ENCODE peak calls at places on chromosomes 13 and 19, in four cellular contexts. Q is adipocyte, T is heart right ventricle, Z is HAP-1. A is an unnamed sample.
A peak's percentile ranks its signal among the peaks of the same experiment; 100 is the strongest.

GRCh38 chr19:2333807-2334211 is 5.3 kb downstream of the SPPL2B start:
- DNase-seq in Z (no peak), Q (no peak), T (no peak), A (no peak)

GRCh38 chr19:6723108-6723618 is 2.7 kb upstream of the C3 start:
- DNase-seq in Z (no peak), Q (peak; percentile 73), T (no peak), A (no peak)

GRCh38 chr19:33388231-33388816 is 14.8 kb downstream of the CEBPG start:
- DNase-seq in Q (no peak), Z (no peak), T (no peak), A (peak; percentile 19)

GRCh38 chr13:35475960-35476943 is at the start of gene MAB21L1:
- DNase-seq in Z (peak; percentile 75), Q (peak; percentile 95), T (no peak), A (peak; percentile 49)

GRCh38 chr13:85313761-85314503 is 485.3 kb downstream of the SLITRK6 start:
- DNase-seq in Z (peak; percentile 15), Q (peak; percentile 66), T (no peak), A (no peak)

GRCh38 chr13:81577601-81578000 is 1236.7 kb upstream of the SPRY2 start:
- DNase-seq in Q (peak; percentile 38), T (no peak), Z (no peak), A (no peak)

GRCh38 chr13:42574435-42575311 is 721 bp downstream of the TNFSF11 start:
- DNase-seq in T (no peak), Z (no peak), Q (peak; percentile 23), A (peak; percentile 81)

GRCh38 chr19:15443325-15443724 is 6.4 kb downstream of the WIZ start:
- DNase-seq in Q (no peak), Z (no peak), T (no peak), A (no peak)

GRCh38 chr19:28889941-28890645 is 322.9 kb downstream of the UQCRFS1 start:
- DNase-seq in Z (no peak), T (no peak), Q (no peak), A (no peak)

GRCh38 chr19:56765107-56765506 is 75.4 kb downstream of the PEG3 start:
- DNase-seq in Z (no peak), T (peak; percentile 68), Q (no peak), A (peak; percentile 89)

GRCh38 chr19:16118489-16119033 is 6.9 kb downstream of the RAB8A start:
- DNase-seq in Z (no peak), T (peak; percentile 18), Q (no peak), A (peak; percentile 58)

GRCh38 chr19:39968789-39969188 is 2.2 kb upstream of the PSMC4 start:
- DNase-seq in Q (no peak), T (no peak), Z (no peak), A (no peak)

GRCh38 chr13:40338217-40338616 is 328.2 kb downstream of the FOXO1 start:
- DNase-seq in T (no peak), Q (no peak), Z (no peak), A (no peak)

GRCh38 chr19:1360818-1361461 is 22.8 kb upstream of the NDUFS7 start:
- DNase-seq in Z (peak; percentile 83), T (peak; percentile 62), Q (peak; percentile 78), A (no peak)

GRCh38 chr13:112428704-112429103 is 52.5 kb downstream of the SPACA7 start:
- DNase-seq in Z (no peak), T (no peak), Q (no peak), A (no peak)

GRCh38 chr19:47226426-47227346 is 4.3 kb downstream of the BBC3 start:
- DNase-seq in T (peak; percentile 90), Q (peak; percentile 78), Z (peak; percentile 80), A (peak; percentile 88)

GRCh38 chr19:55069137-55069858 is 6.3 kb upstream of the RDH13 start:
- DNase-seq in T (peak; percentile 44), Q (peak; percentile 39), Z (no peak), A (no peak)

DNA sequence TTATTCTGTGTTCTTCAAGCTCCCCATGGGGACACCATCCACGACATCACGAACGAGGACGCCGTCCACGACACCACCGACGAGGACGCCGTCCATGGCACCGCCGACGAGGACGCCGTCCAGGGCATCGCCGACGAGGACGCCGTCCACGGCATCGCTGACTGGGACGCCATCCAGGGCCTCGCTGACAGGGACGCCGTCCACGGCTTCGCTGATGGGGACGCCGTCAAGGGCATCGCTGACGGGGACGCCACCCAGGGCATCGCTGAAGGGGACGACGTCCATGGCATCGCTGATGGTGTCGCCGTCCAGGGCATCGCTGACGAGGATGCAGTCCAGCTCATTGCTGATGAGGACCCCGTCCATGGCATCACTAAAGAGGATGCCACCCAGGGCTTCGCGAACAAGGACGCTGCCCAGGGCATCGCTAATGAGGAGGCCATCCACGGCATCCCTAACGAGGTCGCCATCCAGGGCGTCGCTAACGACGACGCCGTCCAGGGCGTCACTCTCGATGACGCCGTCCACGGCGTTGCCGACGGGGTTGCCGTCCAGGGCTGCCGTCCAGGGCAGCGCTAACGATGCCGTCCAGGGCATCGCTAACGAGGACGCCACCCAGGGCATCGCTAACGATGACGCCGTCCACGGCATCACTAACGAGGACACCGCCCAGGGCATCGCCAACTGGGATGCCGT is 949.2 kb downstream of the TUBA3C start:
- DNase-seq in T (no peak), Q (no peak), Z (no peak), A (no peak)
- H3K9me3 ChIP-seq in T (no peaks in the 10 kb centered on the region), Q (no peaks in the 10 kb centered on the region), Z (no peaks in the 10 kb centered on the region), A (no peaks in the 10 kb centered on the region)

GRCh38 chr19:52498571-52498970 is 28.9 kb upstream of the ZNF808 start:
- DNase-seq in T (no peak), Q (no peak), Z (no peak), A (no peak)
- H3K9me3 ChIP-seq in T (no peaks in the 10 kb centered on the region), Q (peaks cover 26% of the 10 kb centered on the region), Z (peaks cover 2% of the 10 kb centered on the region), A (peaks cover 46% of the 10 kb centered on the region)

GRCh38 chr19:44254496-44254895 is 5.2 kb upstream of the ZNF233 start:
- DNase-seq in T (no peak), Z (no peak), Q (no peak), A (no peak)
- H3K9me3 ChIP-seq in T (no peaks in the 10 kb centered on the region), Z (peaks cover 10% of the 10 kb centered on the region), Q (peaks cover 77% of the 10 kb centered on the region), A (peaks cover 95% of the 10 kb centered on the region)

GRCh38 chr19:23823952-23824389 is 65.3 kb upstream of the ZNF681 start:
- DNase-seq in Z (peak; percentile 7), T (no peak), Q (no peak), A (no peak)
- H3K9me3 ChIP-seq in Z (peaks cover 2% of the 10 kb centered on the region), T (no peaks in the 10 kb centered on the region), Q (peaks cover 56% of the 10 kb centered on the region), A (peaks cover 58% of the 10 kb centered on the region)

A was measured in upper lobe of left lung.